ENCODE peak calls at places on chromosomes 13 and 19, in eight cellular contexts. Q is astrocyte of the spinal cord, D is Peyer's patch, E is lower lobe of right lung, O is cardiac muscle cell, P is astrocyte of the cerebellum, Z is ascending aorta, U is AG10803. S is an unnamed sample.

GRCh38 chr13:79508224-79508961 is 27.4 kb downstream of the NDFIP2 start:
- DNase-seq in O (no peak), Q (no peak), U (no peak), D (no peak), E (no peak), P (no peak), Z (no peak), S (no peak)

GRCh38 chr13:31476266-31476665 is 263.1 kb upstream of the RXFP2 start:
- DNase-seq in Q (peak; percentile 79), D (no peak), E (no peak), Z (no peak), O (peak; percentile 97), P (peak; percentile 62), U (peak; percentile 65), S (no peak)

GRCh38 chr13:104315606-104316005 is 1249.4 kb upstream of the SLC10A2 start:
- DNase-seq in U (peak; percentile 19), Z (no peak), O (peak; percentile 90), D (no peak), E (no peak), P (peak; percentile 84), Q (peak; percentile 93), S (no peak)

GRCh38 chr13:30071890-30072817 is 221.7 kb upstream of the UBL3 start:
- DNase-seq in O (no peak), U (no peak), E (peak; percentile 78), P (no peak), D (no peak), Q (no peak), Z (no peak), S (no peak)

GRCh38 chr13:74761794-74762193 is 627.6 kb upstream of the KLF12 start:
- DNase-seq in E (no peak), D (no peak), O (peak; percentile 89), P (peak; percentile 95), Q (peak; percentile 83), U (peak; percentile 96), Z (no peak), S (no peak)

GRCh38 chr19:38362076-38362945 is 12.1 kb upstream of the PSMD8 start:
- DNase-seq in O (peak; percentile 52), D (peak; percentile 77), P (no peak), Q (peak; percentile 47), U (peak; percentile 58), Z (peak; percentile 86), E (peak; percentile 95), S (peak; percentile 91)

GRCh38 chr19:33293255-33294057 is 8.9 kb downstream of the CEBPA start:
- DNase-seq in O (peak; percentile 73), P (peak; percentile 51), U (peak; percentile 79), Q (peak; percentile 54), E (peak; percentile 71), Z (no peak), D (no peak), S (peak; percentile 83)

GRCh38 chr13:82467626-82468025 is 1414.6 kb downstream of the SLITRK1 start:
- DNase-seq in Z (no peak), O (no peak), D (no peak), U (no peak), P (no peak), E (no peak), Q (no peak), S (no peak)

GRCh38 chr13:113903361-113903760 is 39.5 kb upstream of the GAS6 start:
- DNase-seq in Z (peak; percentile 89), P (no peak), E (no peak), O (no peak), D (no peak), U (peak; percentile 95), Q (peak; percentile 54), S (no peak)

GRCh38 chr13:30796132-30796832 is 60.9 kb downstream of the ALOX5AP start:
- DNase-seq in E (no peak), U (peak; percentile 80), O (peak; percentile 63), P (no peak), Q (peak; percentile 61), Z (no peak), D (no peak), S (no peak)

GRCh38 chr19:10602330-10603083 is 15.4 kb upstream of the AP1M2 start:
- DNase-seq in P (peak; percentile 19), Z (peak; percentile 91), U (peak; percentile 62), Q (peak; percentile 63), E (peak; percentile 88), O (peak; percentile 83), D (peak; percentile 88), S (peak; percentile 96)

GRCh38 chr19:34256835-34257558 is 2.6 kb downstream of the GARRE1 start:
- DNase-seq in D (no peak), E (no peak), Q (no peak), Z (no peak), P (no peak), O (no peak), U (peak; percentile 77), S (no peak)

DNA sequence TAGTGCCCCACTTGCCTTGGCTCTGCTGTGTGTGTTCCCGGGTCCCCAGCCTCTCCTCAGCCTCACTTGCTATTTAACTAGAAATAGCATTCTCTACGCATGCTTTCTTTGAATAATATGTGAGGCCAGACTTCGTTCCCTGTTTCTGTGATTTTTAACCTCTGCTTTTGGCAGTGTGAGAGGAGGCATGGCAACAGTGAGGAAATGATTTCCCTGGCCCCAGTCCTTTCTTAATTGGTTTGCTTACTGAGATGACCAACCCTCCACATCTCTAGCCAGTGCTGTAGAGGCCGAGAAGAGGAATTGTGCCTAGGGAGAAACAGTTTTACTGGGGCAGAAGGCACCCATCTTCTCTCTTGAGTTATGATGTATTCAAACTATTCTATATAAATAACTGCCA is 74.0 kb upstream of the NPAS1 start:
- DNase-seq in D (no peak), O (peak; percentile 45), U (peak; percentile 62), Q (no peak), Z (peak; percentile 71), P (no peak), E (no peak), S (no peak)
- H3K4me3 ChIP-seq in D (no peak overlapping the region), O (no peak overlapping the region), U (no peak overlapping the region), Q (no peak overlapping the region), Z (no peak overlapping the region), P (no peak overlapping the region), E (no peak overlapping the region), S (no peak overlapping the region)

GRCh38 chr13:110099922-110100321 is 207.0 kb downstream of the COL4A1 start:
- DNase-seq in D (no peak), Z (no peak), O (no peak), Q (no peak), U (no peak), P (no peak), E (no peak), S (no peak)
- TF ChIP-seq CTCF in D (no peak), Z (no peak), O (no peak), Q (no peak), U (no peak), P (no peak), E (no peak), S (no peak)

GRCh38 chr19:29523568-29523967 is 2.2 kb upstream of the VSTM2B start:
- DNase-seq in O (no peak), E (peak; percentile 9), Z (no peak), Q (no peak), U (no peak), P (no peak), D (no peak), S (peak; percentile 25)

GRCh38 chr19:29526730-29527499 is 1.1 kb downstream of the VSTM2B start:
- DNase-seq in Z (no peak), O (no peak), U (no peak), D (no peak), E (no peak), Q (no peak), P (no peak), S (peak; percentile 57)

GRCh38 chr19:29525901-29526729 is at the start of gene VSTM2B:
- DNase-seq in Q (no peak), D (no peak), O (no peak), P (no peak), E (peak; percentile 18), U (no peak), Z (no peak), S (peak; percentile 33)

GRCh38 chr19:29524201-29524911 is 1.4 kb upstream of the VSTM2B start:
- DNase-seq in U (no peak), D (no peak), E (peak; percentile 18), Z (no peak), P (no peak), Q (no peak), O (no peak), S (peak; percentile 61)

DNA sequence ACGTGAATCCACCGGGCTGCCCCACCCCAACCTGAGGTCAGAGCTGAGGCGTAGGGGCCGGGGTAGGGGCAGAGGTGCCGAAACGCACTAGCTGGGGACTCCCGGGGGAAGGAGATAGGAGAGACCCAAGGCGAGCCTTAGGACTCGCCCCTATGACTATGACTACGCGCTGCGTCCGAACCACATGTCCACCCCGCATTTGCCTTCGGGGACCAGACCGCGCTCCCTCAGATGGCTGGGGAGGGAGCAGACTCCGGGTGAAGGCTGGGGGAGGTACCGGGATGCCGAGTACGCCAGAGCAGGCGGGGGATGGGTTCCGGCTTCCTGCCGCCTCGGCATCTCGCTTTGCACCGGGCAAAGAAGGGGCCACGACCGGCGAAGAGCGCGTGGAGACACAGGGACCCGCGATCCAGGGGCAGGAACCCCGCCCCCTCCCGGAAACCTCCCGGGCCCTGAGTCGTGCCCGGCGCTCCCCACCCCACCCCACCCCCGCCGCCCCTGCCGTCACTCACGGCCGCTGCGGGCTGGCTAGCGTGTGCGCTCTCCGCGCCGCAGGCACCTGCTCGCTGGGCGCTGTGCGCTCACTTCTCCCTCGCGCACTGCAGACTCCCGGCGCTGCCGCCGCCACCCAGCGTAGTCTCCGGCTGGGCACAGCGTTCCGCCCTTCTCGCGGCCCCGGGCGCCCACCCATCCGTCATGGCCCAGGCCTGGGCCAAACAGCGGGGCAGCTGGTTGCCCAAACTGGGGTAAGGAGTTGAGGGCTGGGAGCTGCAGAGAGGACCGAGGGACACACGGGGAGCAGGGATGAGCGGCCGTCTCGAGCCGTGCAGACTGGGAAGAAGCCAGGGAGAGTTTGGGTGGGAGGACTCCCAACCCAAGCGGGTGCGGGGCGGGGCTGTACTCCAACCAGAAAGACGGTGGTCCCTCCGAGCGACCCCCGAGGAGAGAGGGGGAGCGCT is 603 bp upstream of the VSTM2B start:
- DNase-seq in Q (no peak), O (no peak), Z (no peak), D (no peak), E (peak; percentile 28), U (no peak), P (no peak), S (peak; percentile 35)
- H3K4me3 ChIP-seq in Q (no peak overlapping the region), O (peak overlapping the region; percentile 18), Z (no peak overlapping the region), D (no peak overlapping the region), E (no peak overlapping the region), U (no peak overlapping the region), P (no peak overlapping the region), S (no peak overlapping the region)

DNA sequence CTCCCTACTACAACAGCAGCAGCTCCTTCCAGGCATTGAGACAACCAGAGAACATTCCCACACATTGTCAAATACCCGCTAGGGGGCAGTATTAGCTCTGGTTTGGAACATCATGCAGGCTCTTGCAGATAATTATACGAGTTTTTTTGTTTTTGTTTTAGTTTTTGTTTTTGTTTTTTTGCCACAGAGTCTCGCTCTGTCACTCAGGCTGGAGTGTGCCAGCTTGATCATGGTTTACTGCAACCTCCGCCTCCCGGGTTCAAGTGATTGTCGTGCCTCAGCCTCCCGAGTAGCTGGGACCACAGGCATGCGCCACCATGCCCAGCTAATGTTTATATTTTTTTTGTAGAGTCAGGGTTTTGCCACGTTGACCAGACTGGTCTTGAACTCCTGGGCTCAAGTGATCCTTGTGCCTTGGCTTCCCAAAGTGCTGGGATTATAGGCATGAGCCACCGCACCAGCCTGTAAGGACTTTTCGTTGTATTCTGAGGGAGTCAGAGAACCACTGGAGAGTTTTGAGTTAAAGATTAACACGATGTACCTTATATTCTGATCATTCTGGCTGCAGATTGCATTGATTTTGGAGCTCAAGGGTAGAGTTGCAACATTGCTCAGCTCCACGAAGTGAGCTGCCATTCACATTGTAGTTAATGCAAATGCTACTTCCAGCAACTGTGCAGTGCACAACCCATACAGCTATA is 41.7 kb upstream of the CEACAM20 start:
- DNase-seq in E (no peak), Z (peak; percentile 77), O (peak; percentile 90), U (peak; percentile 79), P (peak; percentile 81), D (peak; percentile 28), Q (peak; percentile 80), S (no peak)
- TF ChIP-seq CTCF in E (peak; percentile 80), Z (peak; percentile 68), O (peak; percentile 73), U (peak; percentile 84), P (peak; percentile 69), D (peak; percentile 76), Q (peak; percentile 73), S (peak; percentile 67)

GRCh38 chr13:52846567-52847321 is 1.7 kb downstream of the PCDH8 start:
- DNase-seq in U (peak; percentile 9), P (no peak), Q (no peak), O (peak; percentile 51), Z (no peak), E (peak; percentile 62), D (no peak), S (peak; percentile 78)
- H3K4me3 ChIP-seq in U (no peak overlapping the region), P (no peak overlapping the region), Q (no peak overlapping the region), O (peak overlapping the region; percentile 12), Z (no peak overlapping the region), E (no peak overlapping the region), D (no peak overlapping the region), S (peak overlapping the region; percentile 8)